ENCODE peak calls at places on chromosome 1, in seven cellular contexts. Z is tibial nerve, L is astrocyte of the spinal cord, K is Daoy, B is Panc1, H is left lung, T is sciatic nerve. I is an unnamed sample.

GRCh38 chr1:204390731-204391466 is 20.7 kb downstream of the PPP1R15B start:
- DNase-seq in Z (no peak), L (peak; percentile 22), K (no peak), B (no peak), H (no peak), T (no peak), I (no peak)

GRCh38 chr1:235430991-235431390 is 63.8 kb downstream of the TBCE start:
- DNase-seq in Z (no peak), L (peak; percentile 39), K (no peak), B (no peak), H (no peak), T (no peak), I (no peak)

GRCh38 chr1:38735651-38736161 is 123.9 kb downstream of the RRAGC start:
- DNase-seq in Z (no peak), L (peak; percentile 29), K (peak; percentile 89), B (no peak), H (no peak), T (no peak), I (no peak)

GRCh38 chr1:151837197-151837596 is 2.4 kb downstream of the C2CD4D start:
- DNase-seq in Z (no peak), L (no peak), K (peak; percentile 31), B (no peak), H (no peak), T (no peak), I (no peak)

GRCh38 chr1:13435456-13435855 is 25.2 kb downstream of the PRAMEF20 start:
- DNase-seq in Z (no peak), L (no peak), K (no peak), B (no peak), H (no peak), T (no peak), I (no peak)

GRCh38 chr1:63466759-63467158 is 56.3 kb downstream of the ITGB3BP start:
- DNase-seq in Z (no peak), L (no peak), K (no peak), B (no peak), H (no peak), T (no peak), I (no peak)

GRCh38 chr1:51518033-51518729 is 885 bp downstream of the EPS15 start:
- DNase-seq in Z (peak; percentile 43), L (no peak), K (peak; percentile 56), B (no peak), H (peak; percentile 79), T (peak; percentile 66), I (peak; percentile 66)

GRCh38 chr1:225428066-225428878 is 434 bp upstream of the LBR start:
- DNase-seq in Z (peak; percentile 77), L (peak; percentile 91), K (peak; percentile 96), B (no peak), H (peak; percentile 97), T (peak; percentile 95), I (peak; percentile 96)

GRCh38 chr1:235952950-235953615 is 86.4 kb upstream of the LYST start:
- DNase-seq in Z (no peak), L (no peak), K (no peak), B (no peak), H (no peak), T (no peak), I (peak; percentile 57)

GRCh38 chr1:113153116-113153803 is 80.3 kb downstream of the LRIG2 start:
- DNase-seq in Z (no peak), L (no peak), K (peak; percentile 66), B (no peak), H (no peak), T (no peak), I (no peak)